ENCODE peak calls at places on chromosomes 4 and X, in ten cellular contexts. K is EL, D is immature natural killer cell, C is ureter, O is sciatic nerve, H is SW 1271, M is aorta, I is psoas muscle, L is HT-29, B is ACHN. U is an unnamed sample.

GRCh38 chr4:84497220-84497834 is 1.8 kb downstream of the NKX6-1 start:
- DNase-seq in K (peak; percentile 9), D (no peak), C (no peak), O (peak; percentile 57), H (no peak), M (peak; percentile 79), I (no peak), L (no peak), B (no peak), U (no peak)

GRCh38 chr4:46931981-46932380 is 22.9 kb upstream of the COX7B2 start:
- DNase-seq in K (peak; percentile 48), D (peak; percentile 24), C (no peak), O (no peak), H (no peak), M (no peak), I (no peak), L (peak; percentile 41), B (peak; percentile 42), U (no peak)

GRCh38 chrX:10172867-10173266 is 16.1 kb downstream of the CLCN4 start:
- DNase-seq in K (no peak), D (no peak), C (no peak), O (no peak), H (no peak), M (no peak), I (no peak), L (no peak), B (no peak), U (no peak)

GRCh38 chr4:179750374-179750773 is 2308.1 kb upstream of the AGA start:
- DNase-seq in K (no peak), D (no peak), C (no peak), O (no peak), H (no peak), M (no peak), I (no peak), L (no peak), B (no peak), U (no peak)

GRCh38 chr4:54588404-54588803 is 69.4 kb upstream of the KIT start:
- DNase-seq in K (peak; percentile 8), D (no peak), C (no peak), O (no peak), H (no peak), M (no peak), I (no peak), L (no peak), B (no peak), U (no peak)

GRCh38 chr4:150514709-150515108 is 67.2 kb upstream of the MAB21L2 start:
- DNase-seq in K (no peak), D (no peak), C (no peak), O (no peak), H (no peak), M (no peak), I (no peak), L (no peak), B (no peak), U (no peak)

GRCh38 chrX:18769812-18770573 is 62.5 kb downstream of the PPEF1 start:
- DNase-seq in K (no peak), D (no peak), C (no peak), O (no peak), H (no peak), M (no peak), I (no peak), L (no peak), B (no peak), U (no peak)

GRCh38 chrX:24777660-24778059 is 83.9 kb downstream of the POLA1 start:
- DNase-seq in K (no peak), D (no peak), C (no peak), O (no peak), H (no peak), M (no peak), I (no peak), L (no peak), B (no peak), U (peak; percentile 17)

GRCh38 chrX:118528089-118528753 is 32.6 kb downstream of the DOCK11 start:
- DNase-seq in K (no peak), D (peak; percentile 64), C (no peak), O (no peak), H (no peak), M (no peak), I (no peak), L (no peak), B (no peak), U (peak; percentile 84)

GRCh38 chrX:72272868-72273267 is 4.2 kb downstream of the RPS4X start:
- DNase-seq in K (peak; percentile 51), D (no peak), C (no peak), O (no peak), H (no peak), M (no peak), I (no peak), L (no peak), B (peak; percentile 26), U (no peak)

U was measured in CD4-positive, CD25-positive, alpha-beta regulatory T cell.